ENCODE peak calls at places on chromosome 4, in eight cellular contexts. R is body of pancreas, V is endothelial cell of umbilical vein, I is gastrocnemius medialis, Z is K562, M is HCT116, Y is Peyer's patch, W is transverse colon. L is an unnamed sample.

GRCh38 chr4:136458326-136458725 is 1074.0 kb downstream of the PCDH18 start:
- DNase-seq in R (no peak), Y (no peak), I (no peak), W (no peak), M (no peak), V (no peak), Z (no peak), L (no peak)

GRCh38 chr4:122826596-122827257 is at the start of gene FGF2:
- DNase-seq in V (peak; percentile 68), M (no peak), W (peak; percentile 34), Z (peak; percentile 60), I (peak; percentile 30), Y (peak; percentile 59), R (peak; percentile 22), L (peak; percentile 81)

GRCh38 chr4:112888617-112889016 is 160.8 kb upstream of the ANK2 start:
- DNase-seq in I (no peak), V (no peak), W (no peak), R (no peak), M (no peak), Y (no peak), Z (no peak), L (no peak)

GRCh38 chr4:90328558-90328957 is 201.4 kb downstream of the CCSER1 start:
- DNase-seq in R (no peak), Y (no peak), M (peak; percentile 44), Z (no peak), I (no peak), W (peak; percentile 33), V (peak; percentile 18), L (no peak)

GRCh38 chr4:6612961-6613675 is 27.4 kb upstream of the MRFAP1 start:
- DNase-seq in M (no peak), W (no peak), I (no peak), V (no peak), Z (peak; percentile 68), Y (no peak), R (no peak), L (no peak)

GRCh38 chr4:130576218-130576617 is 1480.3 kb downstream of the C4orf33 start:
- DNase-seq in Y (no peak), Z (no peak), M (no peak), W (no peak), R (no peak), I (no peak), V (no peak), L (no peak)

GRCh38 chr4:188437535-188437934 is 298.3 kb downstream of the TRIML1 start:
- DNase-seq in Y (no peak), V (no peak), W (no peak), M (no peak), Z (no peak), R (no peak), I (no peak), L (no peak)

GRCh38 chr4:165440415-165440882 is 61.6 kb downstream of the CPE start:
- DNase-seq in Y (no peak), W (no peak), R (no peak), Z (no peak), I (no peak), V (peak; percentile 10), M (peak; percentile 42), L (no peak)

DNA sequence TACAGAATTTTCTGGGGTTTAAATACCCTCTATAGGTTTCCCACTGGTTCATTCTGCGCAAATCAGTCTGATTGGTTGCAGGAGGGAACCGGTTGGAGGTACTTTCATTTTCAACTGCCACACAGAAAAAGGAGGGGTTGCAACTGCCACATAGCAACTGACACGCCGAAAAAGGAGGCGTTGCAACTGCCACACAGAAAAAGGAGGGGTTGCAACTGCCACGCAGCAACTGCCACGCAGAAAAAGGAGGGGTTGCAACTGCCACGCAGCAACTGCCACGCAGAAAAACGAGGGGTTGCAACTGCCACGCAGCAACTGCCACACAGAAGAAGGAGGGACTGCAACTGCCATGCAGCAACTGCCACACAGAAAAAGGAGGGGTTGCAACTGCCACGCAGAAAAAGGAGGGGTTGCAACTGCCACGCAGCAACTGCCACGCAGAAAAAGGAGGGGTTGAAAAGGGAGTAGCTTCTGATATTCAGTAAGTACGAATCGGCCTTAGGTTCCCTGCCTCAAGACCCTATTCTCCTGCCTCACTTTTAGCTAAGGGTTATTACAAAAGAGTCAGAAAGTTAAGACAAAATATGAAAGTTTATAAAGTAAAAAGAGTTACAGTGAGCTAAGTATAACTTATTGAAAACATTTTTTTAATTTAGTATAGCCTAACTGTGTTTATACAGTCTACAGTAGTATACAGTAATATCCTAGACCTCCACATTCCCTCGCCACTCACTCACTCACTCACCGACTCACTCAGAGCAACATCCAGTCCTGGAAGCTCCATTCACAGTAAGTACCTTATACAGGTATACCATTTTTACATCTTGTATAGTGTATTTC is 431.8 kb downstream of the KCTD8 start:
- DNase-seq in Z (no peak), Y (no peak), W (no peak), I (no peak), R (no peak), M (no peak), V (no peak), L (no peak)
- TF ChIP-seq POLR2A in Z (no peak), Y (no peak), W (no peak), I (no peak), R (no peak), M (no peak), V (no peak), L (no peak)

GRCh38 chr4:14095881-14096280 is 468.4 kb upstream of the BOD1L1 start:
- DNase-seq in R (no peak), Y (no peak), I (no peak), Z (no peak), M (no peak), W (no peak), V (no peak), L (no peak)

GRCh38 chr4:14092741-14093140 is 465.2 kb upstream of the BOD1L1 start:
- DNase-seq in M (no peak), W (no peak), Z (no peak), R (no peak), V (no peak), I (no peak), Y (no peak), L (no peak)

GRCh38 chr4:14100349-14100748 is 472.8 kb upstream of the BOD1L1 start:
- DNase-seq in R (no peak), Y (no peak), I (no peak), W (no peak), V (peak; percentile 22), M (no peak), Z (no peak), L (no peak)

GRCh38 chr4:14091966-14092365 is 464.4 kb upstream of the BOD1L1 start:
- DNase-seq in I (no peak), M (no peak), V (no peak), Z (no peak), Y (no peak), R (no peak), W (no peak), L (no peak)

GRCh38 chr4:14096406-14096965 is 469.0 kb upstream of the BOD1L1 start:
- DNase-seq in Z (no peak), W (no peak), M (no peak), R (no peak), I (no peak), Y (no peak), V (no peak), L (no peak)
- H3K9me3 ChIP-seq in Z (no peaks in the 10 kb centered on the region), W (no peaks in the 10 kb centered on the region), M (no peaks in the 10 kb centered on the region), R (no peaks in the 10 kb centered on the region), I (no peaks in the 10 kb centered on the region), Y (no peaks in the 10 kb centered on the region), V (no peaks in the 10 kb centered on the region), L (no peaks in the 10 kb centered on the region)

GRCh38 chr4:94523617-94524016 is 71.9 kb downstream of the PDLIM5 start:
- DNase-seq in V (no peak), I (no peak), R (no peak), Z (no peak), Y (no peak), W (no peak), M (no peak), L (no peak)

GRCh38 chr4:94519925-94520789 is 68.4 kb downstream of the PDLIM5 start:
- DNase-seq in M (no peak), W (no peak), Z (no peak), I (no peak), Y (no peak), R (no peak), V (peak; percentile 59), L (no peak)

GRCh38 chr4:94519019-94519418 is 67.3 kb downstream of the PDLIM5 start:
- DNase-seq in M (no peak), I (no peak), Y (no peak), W (no peak), Z (no peak), R (no peak), V (no peak), L (no peak)

GRCh38 chr4:94525993-94526740 is 74.4 kb downstream of the PDLIM5 start:
- DNase-seq in Y (no peak), I (no peak), V (peak; percentile 57), R (no peak), W (no peak), M (no peak), Z (no peak), L (no peak)

DNA sequence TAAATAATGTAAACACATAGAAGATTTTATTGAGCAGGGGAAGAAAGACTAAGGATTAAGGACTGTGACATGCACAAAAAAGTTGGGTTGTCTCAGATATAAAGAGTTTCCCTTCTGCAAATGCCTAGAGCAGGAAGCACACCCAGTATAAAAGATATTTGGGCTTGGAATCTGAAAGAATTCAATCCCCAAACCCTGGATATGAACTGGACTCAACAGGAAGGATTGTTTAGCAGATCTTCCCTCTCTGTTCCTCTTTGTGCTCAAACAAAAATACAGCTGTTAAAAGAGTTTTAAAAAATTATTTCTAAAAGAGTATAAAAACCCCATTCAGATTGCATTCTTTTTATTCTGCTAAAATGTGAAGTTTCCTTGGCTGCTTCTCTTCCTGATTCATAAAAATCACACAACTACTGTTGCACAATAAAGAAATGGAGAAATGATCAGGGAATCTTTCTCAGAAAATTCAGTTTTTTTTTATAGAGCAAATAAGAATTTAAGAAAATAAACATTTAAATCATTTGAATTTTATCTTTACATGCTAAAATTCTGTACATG is 71.4 kb downstream of the PDLIM5 start:
- DNase-seq in V (no peak), I (no peak), Y (no peak), W (no peak), M (no peak), R (no peak), Z (no peak), L (no peak)
- H3K4me1 ChIP-seq in V (peaks cover 26% of the 10 kb centered on the region), I (peaks cover 91% of the 10 kb centered on the region), Y (no peaks in the 10 kb centered on the region), W (peaks cover 63% of the 10 kb centered on the region), M (peaks cover 47% of the 10 kb centered on the region), R (peaks cover 46% of the 10 kb centered on the region), Z (peaks cover 25% of the 10 kb centered on the region), L (peaks cover 20% of the 10 kb centered on the region)

GRCh38 chr4:3384771-3385701 is 56.7 kb upstream of the HGFAC start:
- DNase-seq in V (peak; percentile 42), I (no peak), R (peak; percentile 68), W (peak; percentile 41), Z (no peak), Y (peak; percentile 71), M (no peak), L (no peak)

GRCh38 chr4:3385719-3386440 is 55.9 kb upstream of the HGFAC start:
- DNase-seq in M (no peak), Y (no peak), I (no peak), W (no peak), V (no peak), R (no peak), Z (no peak), L (no peak)

GRCh38 chr4:3386486-3386885 is 55.3 kb upstream of the HGFAC start:
- DNase-seq in W (no peak), R (no peak), Y (no peak), Z (no peak), V (no peak), I (no peak), M (no peak), L (no peak)

GRCh38 chr4:3382251-3382650 is 59.5 kb upstream of the HGFAC start:
- DNase-seq in Y (no peak), R (no peak), M (no peak), Z (no peak), V (no peak), I (no peak), W (no peak), L (no peak)

DNA sequence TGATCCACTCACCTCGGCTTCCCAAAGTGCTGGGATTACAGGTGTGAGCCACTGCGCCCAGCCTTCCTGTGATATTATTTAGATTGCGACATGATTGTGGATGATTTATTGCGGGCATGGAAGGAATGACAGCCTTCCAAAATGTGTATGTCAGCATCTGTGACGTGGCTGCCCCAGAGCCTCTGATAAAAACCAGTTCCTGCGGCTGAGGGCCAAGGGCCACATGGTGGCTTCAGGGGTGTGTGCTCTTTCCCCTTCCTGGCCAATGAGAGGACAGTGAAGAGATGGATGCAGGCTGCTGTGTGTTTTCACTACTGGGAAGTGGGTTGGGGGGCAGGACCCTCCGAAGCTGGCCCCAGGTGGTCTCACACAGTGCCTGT is 57.4 kb upstream of the HGFAC start:
- DNase-seq in M (no peak), I (no peak), R (peak; percentile 48), V (no peak), W (no peak), Y (no peak), Z (no peak), L (no peak)
- TF ChIP-seq POLR2A in M (no peak), I (no peak), R (no peak), V (no peak), W (no peak), Y (no peak), Z (no peak), L (no peak)